ENCODE peak calls at places on chromosome 9, in seven cellular contexts. S, Y, P, I, K, F and Q are unnamed samples.

GRCh38 chr9:121225240-121225639 is 23.6 kb upstream of the RAB14 start:
- DNase-seq in S (no peak), Y (no peak), P (no peak), I (no peak), K (no peak), F (no peak), Q (no peak)

GRCh38 chr9:9961487-9961886 is 651.3 kb downstream of the PTPRD start:
- DNase-seq in S (no peak), Y (no peak), P (peak; percentile 6), I (no peak), K (no peak), F (no peak), Q (no peak)

GRCh38 chr9:120441446-120442279 is 138.3 kb downstream of the CDK5RAP2 start:
- DNase-seq in S (no peak), Y (no peak), P (peak; percentile 91), I (peak; percentile 82), K (peak; percentile 8), F (peak; percentile 78), Q (peak; percentile 98)

GRCh38 chr9:109035684-109036423 is 22.6 kb upstream of the CTNNAL1 start:
- DNase-seq in S (no peak), Y (no peak), P (peak; percentile 86), I (peak; percentile 73), K (peak; percentile 87), F (peak; percentile 92), Q (peak; percentile 94)

GRCh38 chr9:108603141-108603540 is 252.6 kb downstream of the ACTL7B start:
- DNase-seq in S (no peak), Y (no peak), P (no peak), I (no peak), K (no peak), F (no peak), Q (no peak)

GRCh38 chr9:135281661-135282000 is 194.2 kb downstream of the OLFM1 start:
- DNase-seq in S (no peak), Y (no peak), P (no peak), I (no peak), K (no peak), F (no peak), Q (no peak)

GRCh38 chr9:132853482-132853881 is 24.6 kb downstream of the AK8 start:
- DNase-seq in S (no peak), Y (no peak), P (no peak), I (no peak), K (no peak), F (no peak), Q (no peak)

GRCh38 chr9:126219717-126220116 is 106.9 kb upstream of the MVB12B start:
- DNase-seq in S (no peak), Y (no peak), P (no peak), I (no peak), K (no peak), F (no peak), Q (no peak)

GRCh38 chr9:116641292-116642059 is 45.6 kb upstream of the TRIM32 start:
- DNase-seq in S (no peak), Y (no peak), P (peak; percentile 36), I (no peak), K (no peak), F (no peak), Q (no peak)

GRCh38 chr9:114214181-114214580 is 58.8 kb downstream of the COL27A1 start:
- DNase-seq in S (no peak), Y (no peak), P (peak; percentile 64), I (peak; percentile 39), K (peak; percentile 80), F (peak; percentile 52), Q (peak; percentile 74)

GRCh38 chr9:133608382-133608781 is 807 bp downstream of the FAM163B start:
- DNase-seq in S (no peak), Y (no peak), P (no peak), I (no peak), K (no peak), F (no peak), Q (no peak)

GRCh38 chr9:112348257-112348992 is 15.0 kb upstream of the PTBP3 start:
- DNase-seq in S (no peak), Y (peak; percentile 67), P (peak; percentile 82), I (peak; percentile 82), K (peak; percentile 72), F (peak; percentile 69), Q (peak; percentile 77)

GRCh38 chr9:117720066-117720465 is 15.9 kb downstream of the TLR4 start:
- DNase-seq in S (no peak), Y (no peak), P (no peak), I (no peak), K (no peak), F (no peak), Q (no peak)

GRCh38 chr9:128633057-128633456 is 23.6 kb downstream of the DYNC2I2 start:
- DNase-seq in S (no peak), Y (no peak), P (no peak), I (no peak), K (no peak), F (no peak), Q (no peak)